ENCODE peak calls at places on chromosomes 11 and 22, in four cellular contexts. P, D, N and K are unnamed samples.

GRCh38 chr11:36945384-36945783 is 347.3 kb upstream of the RAG2 start:
- DNase-seq in P (no peak), D (no peak), N (no peak), K (no peak)

GRCh38 chr22:29072979-29073617 is at the start of gene KREMEN1:
- DNase-seq in P (no peak), D (no peak), N (peak; percentile 87), K (no peak)

GRCh38 chr11:2507212-2507901 is 62.5 kb downstream of the KCNQ1 start:
- DNase-seq in P (no peak), D (no peak), N (no peak), K (no peak)

GRCh38 chr11:84234462-84235202 is 948.5 kb upstream of the CCDC90B start:
- DNase-seq in P (no peak), D (no peak), N (no peak), K (no peak)

GRCh38 chr11:131447898-131448297 is 77.5 kb downstream of the NTM start:
- DNase-seq in P (no peak), D (no peak), N (no peak), K (no peak)

GRCh38 chr11:119849872-119850271 is 120.9 kb upstream of the NECTIN1 start:
- DNase-seq in P (no peak), D (no peak), N (no peak), K (no peak)

GRCh38 chr22:46727813-46728364 is 10.2 kb downstream of the CERK start:
- DNase-seq in P (no peak), D (peak; percentile 86), N (no peak), K (no peak)

GRCh38 chr11:113305440-113306336 is 8.7 kb upstream of the TTC12 start:
- DNase-seq in P (peak; percentile 55), D (peak; percentile 80), N (peak; percentile 91), K (peak; percentile 82)

GRCh38 chr22:37285937-37286336 is 3.6 kb downstream of the CYTH4 start:
- DNase-seq in P (no peak), D (no peak), N (peak; percentile 57), K (no peak)

GRCh38 chr11:130602700-130603584 is 154.5 kb downstream of the ADAMTS15 start:
- DNase-seq in P (no peak), D (peak; percentile 37), N (no peak), K (no peak)

GRCh38 chr11:46335858-46336600 is 11.2 kb upstream of the DGKZ start:
- DNase-seq in P (no peak), D (no peak), N (no peak), K (no peak)

GRCh38 chr11:126307706-126308105 is 3.8 kb downstream of the DCPS start:
- DNase-seq in P (no peak), D (no peak), N (no peak), K (no peak)

GRCh38 chr11:33387996-33388395 is 130.8 kb downstream of the HIPK3 start:
- DNase-seq in P (no peak), D (no peak), N (no peak), K (no peak)
- H3K4me1 ChIP-seq in P (no peaks in the 10 kb centered on the region), D (no peaks in the 10 kb centered on the region), N (peaks cover 35% of the 10 kb centered on the region), K (no peaks in the 10 kb centered on the region)

DNA sequence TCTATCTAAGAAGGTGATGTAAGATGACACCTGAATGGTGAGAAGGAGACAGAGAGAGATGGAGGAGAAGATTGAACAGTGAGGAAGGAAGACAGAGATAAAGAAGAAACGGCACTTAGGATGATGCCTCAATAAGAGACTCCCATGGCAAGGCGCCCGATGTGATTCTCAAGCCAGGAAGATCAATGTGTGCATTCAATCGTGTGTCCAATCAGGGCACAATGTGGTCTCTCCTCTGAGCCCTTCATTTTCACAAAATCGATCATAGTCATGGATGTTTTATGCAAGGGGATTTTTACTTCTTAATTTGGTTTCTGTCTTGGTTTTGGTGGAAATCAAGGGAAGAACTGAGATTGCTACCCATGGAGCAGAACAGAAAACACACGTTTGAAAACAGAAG is 19.9 kb upstream of the TMPRSS13 start:
- DNase-seq in P (no peak), D (no peak), N (no peak), K (no peak)
- H3K4me1 ChIP-seq in P (peaks cover 85% of the 10 kb centered on the region), D (no peaks in the 10 kb centered on the region), N (peaks cover 94% of the 10 kb centered on the region), K (peaks cover 63% of the 10 kb centered on the region)

DNA sequence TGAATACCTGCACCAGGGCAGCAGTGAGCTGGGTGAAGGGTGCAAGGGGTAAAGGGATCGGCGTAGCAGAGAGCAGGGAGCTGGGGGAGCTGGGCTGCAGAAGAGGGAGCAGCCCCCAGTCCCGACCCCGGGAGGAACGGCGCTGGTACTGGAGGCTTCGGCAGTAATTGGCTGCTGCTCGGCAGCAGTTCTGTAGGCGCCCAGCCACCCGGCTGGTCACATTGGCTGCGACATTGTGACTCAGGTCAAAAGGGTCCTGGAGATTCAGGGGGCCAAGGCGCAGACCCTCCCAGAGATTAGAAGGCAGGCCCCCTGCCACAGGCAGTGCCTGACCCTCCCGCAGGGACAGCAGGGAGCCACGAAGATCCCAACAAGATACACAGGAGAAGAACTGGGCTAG is 2.1 kb upstream of the EEF1G start:
- DNase-seq in P (no peak), D (no peak), N (peak; percentile 76), K (no peak)
- H3K4me1 ChIP-seq in P (peaks cover 15% of the 10 kb centered on the region), D (no peaks in the 10 kb centered on the region), N (peaks cover 63% of the 10 kb centered on the region), K (peaks cover 52% of the 10 kb centered on the region)

DNA sequence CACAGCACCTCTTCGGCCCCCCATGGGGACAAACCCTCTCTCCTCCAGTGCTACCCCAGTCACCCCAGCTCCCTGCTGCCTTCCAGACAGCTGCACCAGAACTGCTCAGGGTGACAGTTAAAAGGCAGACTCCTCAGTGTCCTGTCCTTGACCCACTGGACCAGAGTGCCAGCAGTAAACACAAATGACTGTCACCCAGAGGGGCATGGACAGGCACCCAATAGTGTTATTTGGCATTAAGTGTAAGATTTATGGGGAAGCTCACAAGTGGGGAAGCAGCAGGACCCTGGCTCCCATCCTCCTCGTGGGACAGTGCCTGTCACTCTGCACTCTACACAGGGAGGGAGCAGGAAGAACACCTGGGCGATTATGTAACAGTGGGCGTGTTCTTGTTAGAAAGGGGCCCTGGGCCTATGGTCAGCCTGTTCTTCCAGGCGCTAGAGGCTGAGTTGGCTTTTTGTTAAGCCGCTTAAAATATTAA is 5.0 kb downstream of the RPS19BP1 start:
- DNase-seq in P (no peak), D (peak; percentile 79), N (no peak), K (peak; percentile 50)
- H3K4me1 ChIP-seq in P (peaks cover 77% of the 10 kb centered on the region), D (peaks cover 3% of the 10 kb centered on the region), N (peaks cover 97% of the 10 kb centered on the region), K (peaks cover 93% of the 10 kb centered on the region)

DNA sequence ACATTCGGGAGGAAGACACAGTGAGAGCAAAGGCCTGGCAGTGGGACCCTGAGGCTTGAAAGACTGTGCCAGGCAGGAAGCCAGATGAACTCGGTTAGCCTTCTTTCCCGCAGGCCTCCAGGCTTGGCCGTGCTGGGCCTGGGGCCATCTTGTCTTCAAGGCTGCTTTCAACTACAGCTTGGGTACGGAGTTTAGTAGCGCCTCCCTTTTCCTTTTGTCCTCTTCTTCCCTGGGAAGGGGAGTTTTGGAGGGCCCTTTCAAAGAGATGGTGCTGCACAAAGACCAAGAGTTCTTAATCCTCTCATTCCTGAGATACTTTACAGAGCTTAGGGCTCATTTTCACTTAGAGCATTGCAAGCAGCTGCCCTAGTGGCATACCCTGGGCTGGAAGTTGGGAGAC is 87.5 kb downstream of the TP53I11 start:
- DNase-seq in P (no peak), D (no peak), N (peak; percentile 54), K (no peak)
- H3K4me1 ChIP-seq in P (peaks cover 27% of the 10 kb centered on the region), D (peaks cover 7% of the 10 kb centered on the region), N (peaks cover 21% of the 10 kb centered on the region), K (peaks cover 10% of the 10 kb centered on the region)

GRCh38 chr11:35347921-35348331 is 71.4 kb downstream of the SLC1A2 start:
- DNase-seq in P (no peak), D (no peak), N (no peak), K (no peak)

GRCh38 chr11:35343033-35343598 is 76.2 kb downstream of the SLC1A2 start:
- DNase-seq in P (peak; percentile 34), D (peak; percentile 31), N (no peak), K (no peak)

GRCh38 chr11:35347173-35347878 is 72.0 kb downstream of the SLC1A2 start:
- DNase-seq in P (no peak), D (no peak), N (no peak), K (no peak)

GRCh38 chr11:35346472-35347136 is 72.8 kb downstream of the SLC1A2 start:
- DNase-seq in P (no peak), D (no peak), N (no peak), K (no peak)

DNA sequence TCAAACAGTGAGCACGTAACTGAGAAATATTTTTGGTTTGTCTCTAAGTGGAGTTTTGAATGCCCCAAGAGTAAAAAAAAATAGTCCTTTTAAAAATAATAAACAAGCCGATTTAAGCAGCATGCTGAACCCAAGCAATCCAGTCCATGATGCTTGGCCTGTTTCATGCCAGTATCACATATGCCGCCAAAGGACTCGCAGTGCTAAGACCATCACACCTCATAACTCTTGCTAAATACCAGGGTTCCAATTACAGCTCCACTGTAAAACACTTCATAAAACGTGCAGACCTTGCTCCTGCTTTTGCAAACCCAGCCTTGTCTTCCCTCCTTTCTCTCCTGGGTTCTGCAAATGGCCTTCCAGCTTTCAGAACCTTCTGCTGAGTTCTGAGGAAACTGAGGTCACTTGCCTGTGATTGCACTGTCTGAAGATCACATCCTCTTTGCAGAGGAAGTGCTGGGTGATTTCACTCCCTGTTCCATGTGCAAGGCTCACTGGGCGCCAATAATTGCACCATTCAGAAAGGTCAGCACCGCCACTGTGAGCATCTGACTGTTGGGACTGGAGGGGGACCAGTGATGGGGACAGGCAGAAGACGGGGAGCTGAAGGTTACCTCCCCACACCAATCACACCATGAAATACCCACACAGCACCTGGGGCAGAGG is 74.2 kb downstream of the SLC1A2 start:
- DNase-seq in P (no peak), D (no peak), N (peak; percentile 74), K (peak; percentile 56)
- H3K4me1 ChIP-seq in P (peaks cover 25% of the 10 kb centered on the region), D (no peaks in the 10 kb centered on the region), N (peaks cover 36% of the 10 kb centered on the region), K (peaks cover 19% of the 10 kb centered on the region)

DNA sequence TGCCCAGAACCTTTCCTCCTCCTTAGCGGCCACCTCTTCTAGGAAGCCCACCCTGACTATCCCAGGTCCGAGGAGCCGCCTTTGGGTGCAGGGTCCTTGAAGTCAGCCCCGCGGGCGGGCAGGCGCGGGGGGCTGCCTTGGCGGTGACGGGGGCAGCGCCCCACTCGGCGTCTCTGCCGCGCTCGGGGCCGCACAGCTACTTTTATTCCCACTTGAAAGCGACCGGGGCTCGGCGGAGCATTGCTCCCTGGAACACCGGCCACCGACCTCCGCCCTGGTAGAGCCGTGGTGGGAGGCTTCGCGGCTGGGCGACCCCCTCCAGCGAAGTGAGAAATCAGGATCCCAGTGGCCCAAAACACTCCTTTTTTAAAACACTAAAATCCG is 823 bp upstream of the MAPK11 start:
- DNase-seq in P (no peak), D (no peak), N (no peak), K (no peak)
- H3K4me1 ChIP-seq in P (peaks cover 37% of the 10 kb centered on the region), D (peaks cover 2% of the 10 kb centered on the region), N (peaks cover 81% of the 10 kb centered on the region), K (peaks cover 45% of the 10 kb centered on the region)

GRCh38 chr11:65381721-65382035 is 768 bp downstream of the SLC25A45 start:
- DNase-seq in P (no peak), D (peak; percentile 94), N (no peak), K (peak; percentile 68)
- H3K4me1 ChIP-seq in P (peaks cover 46% of the 10 kb centered on the region), D (peaks cover 9% of the 10 kb centered on the region), N (peaks cover 97% of the 10 kb centered on the region), K (peaks cover 60% of the 10 kb centered on the region)

GRCh38 chr22:24433868-24434471 is 6.6 kb downstream of the ADORA2A start:
- DNase-seq in P (peak; percentile 13), D (no peak), N (peak; percentile 88), K (no peak)

GRCh38 chr22:24436553-24436952 is 9.2 kb downstream of the ADORA2A start:
- DNase-seq in P (no peak), D (no peak), N (peak; percentile 73), K (no peak)

GRCh38 chr22:24435861-24436351 is 8.5 kb downstream of the ADORA2A start:
- DNase-seq in P (no peak), D (no peak), N (peak; percentile 75), K (no peak)

GRCh38 chr22:24434472-24435322 is 7.3 kb downstream of the ADORA2A start:
- DNase-seq in P (peak; percentile 62), D (peak; percentile 61), N (peak; percentile 92), K (no peak)

DNA sequence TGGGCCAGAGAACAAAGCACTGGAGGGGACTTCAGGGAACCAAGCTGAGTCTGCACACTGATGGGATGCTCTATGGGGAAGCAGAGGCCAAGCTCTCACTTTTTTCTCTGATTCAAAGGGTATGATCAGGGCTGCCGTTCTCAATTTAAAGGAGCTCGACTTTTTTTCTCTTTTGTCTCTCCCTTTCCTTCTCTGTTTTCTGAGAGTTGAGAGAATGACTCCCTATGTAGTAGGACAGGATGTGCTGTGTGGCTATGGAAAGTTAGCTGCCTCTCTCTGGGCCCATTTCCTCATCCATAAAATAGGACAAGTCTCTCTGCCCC is 7.9 kb downstream of the ADORA2A start:
- DNase-seq in P (no peak), D (no peak), N (no peak), K (no peak)
- H3K4me1 ChIP-seq in P (peaks cover 58% of the 10 kb centered on the region), D (no peaks in the 10 kb centered on the region), N (peaks cover 99% of the 10 kb centered on the region), K (peaks cover 63% of the 10 kb centered on the region)